ENCODE peak calls at places on chromosomes 1 and 21, in six cellular contexts. J, M, T, I, Y and B are unnamed samples.
A peak's percentile ranks its signal among the peaks of the same experiment; 100 is the strongest.

GRCh38 chr1:154328318-154329151 is 3.2 kb downstream of the ATP8B2 start:
- DNase-seq in I (peak; percentile 83), M (peak; percentile 94), T (peak; percentile 44), Y (peak; percentile 78), J (no peak), B (peak; percentile 77)

GRCh38 chr1:216457356-216457755 is 34.1 kb upstream of the USH2A start:
- DNase-seq in M (no peak), T (no peak), Y (no peak), J (peak; percentile 38), I (no peak), B (no peak)

GRCh38 chr1:201628490-201628889 is 89.6 kb downstream of the NAV1 start:
- DNase-seq in J (no peak), T (peak; percentile 20), M (no peak), Y (no peak), I (no peak), B (no peak)

GRCh38 chr1:183234660-183235476 is 48.8 kb downstream of the LAMC2 start:
- DNase-seq in T (peak; percentile 41), Y (peak; percentile 51), J (peak; percentile 32), I (no peak), M (no peak), B (peak; percentile 53)

GRCh38 chr1:2541619-2542246 is 11.7 kb upstream of the HES5 start:
- DNase-seq in Y (peak; percentile 77), M (no peak), T (peak; percentile 53), I (no peak), J (no peak), B (peak; percentile 56)

GRCh38 chr1:2587071-2587859 is 688 bp downstream of the PRXL2B start:
- DNase-seq in T (peak; percentile 29), M (peak; percentile 58), Y (no peak), J (peak; percentile 44), I (no peak), B (no peak)

GRCh38 chr21:36039861-36040260 is 20.5 kb downstream of the SETD4 start:
- DNase-seq in I (no peak), T (no peak), Y (no peak), J (no peak), M (no peak), B (no peak)

GRCh38 chr1:246332078-246332477 is 175.0 kb downstream of the SMYD3 start:
- DNase-seq in Y (no peak), M (no peak), T (no peak), J (no peak), I (no peak), B (no peak)

GRCh38 chr1:86714159-86714558 is 9.8 kb downstream of the SH3GLB1 start:
- DNase-seq in T (no peak), I (no peak), M (no peak), Y (no peak), J (no peak), B (no peak)

GRCh38 chr1:156490401-156491032 is 10.1 kb downstream of the MEF2D start:
- DNase-seq in Y (no peak), I (no peak), J (no peak), T (no peak), M (no peak), B (no peak)

GRCh38 chr1:217136895-217137205 is 413.6 kb upstream of the ESRRG start:
- DNase-seq in T (no peak), J (no peak), Y (no peak), M (no peak), I (no peak), B (no peak)

GRCh38 chr1:40450491-40451237 is 388 bp downstream of the ZFP69B start:
- DNase-seq in Y (no peak), T (no peak), I (no peak), M (peak; percentile 74), J (peak; percentile 13), B (peak; percentile 1)

GRCh38 chr1:30295674-30296073 is 427.7 kb downstream of the MATN1 start:
- DNase-seq in Y (no peak), J (no peak), T (no peak), M (no peak), I (no peak), B (no peak)

GRCh38 chr1:7350804-7351203 is 420.3 kb upstream of the VAMP3 start:
- DNase-seq in Y (no peak), T (no peak), I (no peak), M (no peak), J (no peak), B (no peak)

GRCh38 chr1:101238041-101238515 is 1.3 kb downstream of the S1PR1 start:
- DNase-seq in J (no peak), I (no peak), T (no peak), M (peak; percentile 72), Y (no peak), B (no peak)

GRCh38 chr1:33302325-33302724 is 18.6 kb downstream of the A3GALT2 start:
- DNase-seq in I (no peak), J (no peak), T (no peak), Y (no peak), M (peak; percentile 71), B (no peak)

GRCh38 chr1:101967871-101968270 is 28.9 kb downstream of the OLFM3 start:
- DNase-seq in Y (no peak), I (no peak), T (no peak), J (no peak), M (no peak), B (no peak)

GRCh38 chr21:44706706-44707615 is 4.4 kb downstream of the TSPEAR start:
- DNase-seq in Y (no peak), I (no peak), T (no peak), M (peak; percentile 16), J (no peak), B (no peak)

GRCh38 chr21:42360317-42360716 is 6.0 kb downstream of the TFF1 start:
- DNase-seq in Y (no peak), J (no peak), I (no peak), T (no peak), M (no peak), B (no peak)

GRCh38 chr1:12179111-12179519 is 12.3 kb downstream of the TNFRSF1B start:
- DNase-seq in J (no peak), I (no peak), M (peak; percentile 88), Y (no peak), T (peak; percentile 98), B (no peak)

GRCh38 chr1:14875781-14876564 is 277.5 kb downstream of the KAZN start:
- DNase-seq in T (peak; percentile 28), Y (no peak), I (no peak), M (no peak), J (no peak), B (no peak)

GRCh38 chr1:235838021-235838420 is 28.7 kb downstream of the LYST start:
- DNase-seq in Y (no peak), T (no peak), I (no peak), J (no peak), M (no peak), B (no peak)

GRCh38 chr1:155226910-155227260 is 18.4 kb downstream of the MTX1 start:
- DNase-seq in I (no peak), M (no peak), Y (no peak), T (peak; percentile 76), J (peak; percentile 47), B (peak; percentile 67)